ENCODE peak calls at places on chromosome 3, in eight cellular contexts. J, T, F, Q, E, O, N and A are unnamed samples. For H3K36me3, the result is how much of the 10 kb centered on the place peaks cover.

GRCh38 chr3:114418724-114419543 is 125.1 kb downstream of the TIGIT start:
- DNase-seq in J (peak), T (no peak), N (no peak), O (peak), Q (peak), F (peak), E (no peak), A (no peak)

GRCh38 chr3:78314327-78314726 is 1274.4 kb downstream of the ROBO2 start:
- DNase-seq in E (no peak), O (no peak), F (no peak), Q (no peak), T (no peak), J (no peak), N (no peak), A (no peak)

GRCh38 chr3:46440531-46441294 is 24.0 kb downstream of the LTF start:
- DNase-seq in Q (no peak), F (no peak), J (no peak), E (no peak), O (peak), N (no peak), T (no peak), A (no peak)

GRCh38 chr3:115800489-115801080 is 177.3 kb downstream of the GAP43 start:
- DNase-seq in Q (no peak), F (peak), O (no peak), E (no peak), J (peak), N (no peak), T (no peak), A (no peak)

GRCh38 chr3:187630421-187630820 is 39.8 kb downstream of the SST start:
- DNase-seq in F (no peak), N (no peak), J (peak), T (no peak), E (no peak), Q (no peak), O (no peak), A (no peak)

GRCh38 chr3:183489455-183490210 is 61.2 kb upstream of the MCF2L2 start:
- DNase-seq in T (no peak), N (no peak), E (no peak), J (peak), O (no peak), Q (no peak), F (peak), A (no peak)

GRCh38 chr3:127389415-127389814 is 101.6 kb upstream of the PRR20G start:
- DNase-seq in T (no peak), E (no peak), J (peak), O (no peak), N (no peak), F (no peak), Q (no peak), A (no peak)

GRCh38 chr3:125367403-125368230 is 7.5 kb downstream of the ZNF148 start:
- DNase-seq in T (no peak), F (peak), N (no peak), O (no peak), Q (no peak), J (no peak), E (no peak), A (no peak)

GRCh38 chr3:53842436-53843194 is 3.6 kb downstream of the CHDH start:
- DNase-seq in T (peak), N (peak), E (peak), J (peak), Q (no peak), F (no peak), O (no peak), A (no peak)

GRCh38 chr3:127747751-127748521 is 74.4 kb downstream of the MGLL start:
- DNase-seq in Q (no peak), F (peak), O (no peak), T (peak), E (peak), N (peak), J (peak), A (peak)

GRCh38 chr3:29925150-29925549 is 644.3 kb downstream of the RBMS3 start:
- DNase-seq in T (no peak), J (no peak), O (no peak), E (no peak), N (no peak), F (peak), Q (no peak), A (no peak)

GRCh38 chr3:134659391-134660045 is 8.7 kb upstream of the KY start:
- DNase-seq in O (no peak), T (no peak), Q (no peak), N (no peak), F (no peak), E (peak), J (no peak), A (no peak)

GRCh38 chr3:124850633-124851032 is 36.5 kb downstream of the ITGB5 start:
- DNase-seq in E (no peak), T (no peak), Q (no peak), N (no peak), F (no peak), O (no peak), J (no peak), A (no peak)

GRCh38 chr3:113747719-113748046 is 848 bp downstream of the ATP6V1A start:
- DNase-seq in O (peak), J (peak), E (no peak), F (no peak), T (no peak), N (no peak), Q (peak), A (no peak)

GRCh38 chr3:161859870-161860450 is 363.4 kb downstream of the OTOL1 start:
- DNase-seq in T (no peak), J (peak), E (no peak), N (no peak), Q (no peak), O (no peak), F (no peak), A (no peak)

GRCh38 chr3:157589168-157589567 is 86.0 kb upstream of the VEPH1 start:
- DNase-seq in F (peak), J (no peak), O (no peak), T (no peak), E (no peak), Q (no peak), N (no peak), A (no peak)

GRCh38 chr3:27675287-27675686 is 46.8 kb downstream of the EOMES start:
- DNase-seq in J (no peak), N (no peak), T (no peak), E (no peak), O (no peak), Q (no peak), F (peak), A (no peak)

GRCh38 chr3:162082516-162082915 is 585.9 kb downstream of the OTOL1 start:
- DNase-seq in Q (no peak), N (no peak), J (no peak), T (no peak), E (no peak), O (no peak), F (peak), A (no peak)

GRCh38 chr3:60954049-60954448 is 297.2 kb downstream of the FHIT start:
- DNase-seq in N (no peak), O (no peak), J (peak), F (peak), T (no peak), Q (no peak), E (no peak), A (no peak)

GRCh38 chr3:52004158-52004787 is 8.6 kb upstream of the RPL29 start:
- DNase-seq in T (no peak), F (peak), J (no peak), N (no peak), E (peak), O (no peak), Q (no peak), A (no peak)

GRCh38 chr3:126541628-126542339 is 16.9 kb downstream of the C3orf22 start:
- DNase-seq in E (peak), Q (no peak), O (no peak), N (no peak), T (no peak), F (no peak), J (no peak), A (peak)

GRCh38 chr3:118641608-118642007 is 393.0 kb downstream of the IGSF11 start:
- DNase-seq in J (no peak), T (no peak), E (no peak), O (no peak), F (no peak), Q (peak), N (no peak), A (no peak)

GRCh38 chr3:37204314-37204713 is 29.9 kb upstream of the LRRFIP2 start:
- DNase-seq in F (no peak), N (no peak), Q (no peak), J (no peak), T (no peak), O (no peak), E (no peak), A (no peak)

GRCh38 chr3:72523409-72524172 is 324.7 kb downstream of the SHQ1 start:
- DNase-seq in E (peak), O (no peak), T (no peak), Q (peak), J (peak), N (no peak), F (no peak), A (peak)

GRCh38 chr3:196740476-196741400 is 1.1 kb downstream of the PAK2 start:
- DNase-seq in J (peak), T (peak), F (peak), N (no peak), O (peak), Q (peak), E (peak), A (peak)

GRCh38 chr3:72232777-72233176 is 447.8 kb upstream of the PROK2 start:
- DNase-seq in T (no peak), F (no peak), J (no peak), O (no peak), Q (peak), E (no peak), N (no peak), A (no peak)

GRCh38 chr3:191362036-191362435 is 31.7 kb upstream of the UTS2B start:
- DNase-seq in O (no peak), T (no peak), F (no peak), N (no peak), E (no peak), Q (no peak), J (no peak), A (no peak)

GRCh38 chr3:115062009-115062408 is 85.1 kb downstream of the ZBTB20 start:
- DNase-seq in J (no peak), O (no peak), E (no peak), N (peak), Q (no peak), T (no peak), F (no peak), A (no peak)

GRCh38 chr3:148873270-148873927 is 8.3 kb downstream of the CPA3 start:
- DNase-seq in J (no peak), N (peak), E (no peak), T (no peak), Q (no peak), O (no peak), F (no peak), A (no peak)

GRCh38 chr3:35651888-35652287 is 12.6 kb downstream of the ARPP21 start:
- DNase-seq in F (no peak), N (no peak), J (peak), T (no peak), O (no peak), E (no peak), Q (no peak), A (no peak)

GRCh38 chr3:149198611-149199010 is 23.0 kb downstream of the CP start:
- DNase-seq in F (no peak), J (no peak), Q (no peak), T (no peak), O (no peak), E (no peak), N (no peak), A (no peak)

GRCh38 chr3:193452338-193452737 is 73.8 kb upstream of the ATP13A5 start:
- DNase-seq in T (no peak), J (peak), E (no peak), Q (no peak), F (no peak), N (no peak), O (peak), A (no peak)
- TF ChIP-seq CTCF in T (no peak), J (peak), E (peak), Q (peak), F (no peak), N (peak), O (peak), A (peak)

DNA sequence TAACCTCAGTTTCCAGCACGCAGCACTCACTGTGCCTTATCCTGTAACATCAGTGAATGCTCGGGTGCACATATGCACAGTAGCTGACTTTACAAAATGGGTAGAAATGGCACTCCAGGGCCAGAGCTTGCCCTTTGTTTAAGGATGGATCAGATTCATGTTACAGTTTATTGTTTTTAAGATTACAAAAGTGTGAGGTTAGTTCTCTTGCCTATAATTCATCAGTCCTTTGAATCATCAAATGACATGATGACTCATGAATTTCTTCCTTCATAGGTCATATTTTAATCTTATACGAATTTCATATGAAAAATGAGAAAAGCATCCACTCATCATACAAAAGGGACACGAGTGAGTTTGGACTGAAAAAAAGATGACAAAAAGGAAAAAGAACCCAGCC is 545.3 kb downstream of the GBE1 start:
- DNase-seq in F (peak), Q (no peak), E (no peak), T (no peak), O (no peak), J (peak), N (no peak), A (no peak)
- H3K27ac ChIP-seq in F (no peak), Q (no peak), E (no peak), T (no peak), O (no peak), J (peak), N (no peak), A (no peak)

DNA sequence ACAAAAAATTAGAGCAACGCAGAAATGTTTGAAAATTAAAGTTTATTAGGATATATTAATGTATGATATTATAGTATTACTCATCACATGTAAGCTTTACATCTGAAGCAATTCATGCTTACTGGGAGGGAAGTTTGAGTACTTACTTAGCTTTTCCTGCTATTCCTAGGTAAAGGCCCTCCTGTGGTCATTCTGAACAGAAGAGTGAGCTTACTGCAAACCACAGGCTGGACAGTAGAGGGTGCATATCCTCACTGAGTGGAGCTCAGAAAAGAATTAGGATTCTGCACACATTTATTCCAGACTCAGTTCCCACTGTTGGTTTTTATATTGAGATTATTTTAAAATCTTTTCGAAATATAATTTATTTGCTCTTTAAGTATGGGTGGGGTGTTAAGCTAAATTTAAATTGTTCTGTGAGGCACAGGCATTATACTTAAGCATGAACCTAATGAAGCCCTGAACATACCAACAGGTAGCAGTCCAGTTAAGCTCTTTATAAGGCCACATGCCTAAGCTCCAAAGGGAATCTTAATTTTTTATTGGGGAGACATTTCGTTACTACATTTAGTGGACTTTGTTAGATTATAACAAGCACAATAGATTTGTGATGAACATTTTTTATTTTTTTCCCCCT is 10.2 kb downstream of the MRPS22 start:
- DNase-seq in E (no peak), O (peak), T (no peak), J (peak), F (peak), Q (peak), N (peak), A (no peak)
- H3K36me3 ChIP-seq in E (half or more), O (under half), T (under half), J (under half), F (under half), Q (half or more), N (under half), A (half or more)

GRCh38 chr3:9732080-9732752 is 681 bp downstream of the BRPF1 start:
- DNase-seq in Q (peak), O (peak), T (no peak), J (no peak), N (peak), F (no peak), E (peak), A (no peak)

GRCh38 chr3:9732753-9733115 is 1.2 kb downstream of the BRPF1 start:
- DNase-seq in N (no peak), F (no peak), Q (no peak), O (no peak), T (no peak), E (no peak), J (no peak), A (no peak)

GRCh38 chr3:9730747-9731205 is 759 bp upstream of the BRPF1 start:
- DNase-seq in O (no peak), F (no peak), T (no peak), J (no peak), E (no peak), Q (no peak), N (no peak), A (no peak)

GRCh38 chr3:9729419-9729818 is 2.1 kb upstream of the BRPF1 start:
- DNase-seq in E (no peak), Q (no peak), J (no peak), O (no peak), N (no peak), F (no peak), T (no peak), A (no peak)

DNA sequence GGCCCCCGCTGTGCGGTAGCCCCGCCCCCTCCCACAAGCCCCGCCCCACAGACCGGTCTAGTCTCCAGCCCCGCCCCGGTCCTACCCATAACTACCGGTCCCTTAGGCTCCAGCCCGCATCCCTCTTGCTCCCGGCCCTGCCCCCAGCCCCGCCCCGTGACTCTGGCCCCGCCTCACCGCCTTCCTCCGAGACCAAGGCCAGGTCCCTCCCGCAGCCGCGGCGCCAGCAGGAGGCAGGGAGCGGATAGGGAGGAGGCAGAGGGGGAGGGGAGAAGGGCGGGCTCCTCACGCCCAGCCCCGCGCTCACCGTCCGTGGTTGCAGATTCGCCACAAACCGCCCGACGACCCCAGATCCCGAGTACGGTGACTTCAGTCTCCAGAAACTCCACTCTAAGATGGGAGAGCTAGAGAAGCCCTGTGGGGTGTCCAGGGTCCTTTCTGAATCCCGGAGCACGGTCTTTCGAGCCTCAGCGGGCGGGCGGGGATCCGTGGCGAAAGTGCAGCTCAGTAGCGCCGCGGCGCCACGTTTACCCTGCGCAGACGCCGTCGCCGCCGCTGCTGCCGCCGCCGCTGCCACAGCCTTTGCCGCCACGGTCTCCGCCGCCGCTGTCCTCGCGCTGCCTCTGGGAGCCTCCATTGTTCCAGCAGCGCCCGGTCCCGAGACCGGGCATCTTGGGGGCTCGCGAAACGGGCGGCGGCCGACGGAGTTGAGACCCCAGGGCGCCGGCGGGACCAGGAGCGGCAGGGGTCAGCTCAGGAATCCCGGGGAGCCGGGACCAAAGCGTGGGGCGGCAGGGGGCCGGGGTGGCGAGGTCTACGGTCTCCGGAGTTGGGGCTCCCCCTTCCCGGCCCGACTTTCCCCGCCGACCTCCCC is at the start of gene BRPF1:
- DNase-seq in N (peak), T (peak), O (peak), Q (peak), F (peak), E (peak), J (peak), A (peak)
- TF ChIP-seq CTCF in N (peak), T (peak), O (no peak), Q (no peak), F (no peak), E (peak), J (no peak), A (peak)

DNA sequence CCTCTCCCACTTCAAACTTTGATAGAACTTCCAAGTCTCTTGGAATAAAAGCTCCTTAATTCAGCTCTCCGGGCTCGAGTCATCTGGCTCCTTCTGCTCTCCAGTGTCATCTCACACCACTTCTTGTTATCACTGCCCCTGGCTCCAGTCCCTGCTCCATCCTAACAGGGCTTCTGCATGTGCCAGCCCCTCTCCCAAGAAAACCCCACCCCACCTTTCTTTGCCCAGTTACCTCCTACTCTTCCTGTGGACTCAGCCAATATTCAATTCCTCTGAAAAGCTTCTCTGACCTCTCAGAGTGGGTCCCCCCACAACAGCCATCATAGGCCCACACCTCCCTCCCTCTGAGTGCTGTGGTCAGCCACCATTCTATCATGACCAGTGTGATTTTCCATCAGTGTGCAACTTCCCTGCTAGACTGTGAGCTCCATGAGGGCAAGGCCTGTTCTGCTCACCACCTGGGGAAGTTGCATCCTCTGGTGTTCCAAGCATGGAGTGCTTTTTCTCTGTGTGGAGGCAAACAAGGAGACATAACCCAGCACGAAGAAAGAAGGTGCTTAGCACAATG is 71.6 kb downstream of the ADCY5 start:
- DNase-seq in O (no peak), Q (no peak), T (no peak), N (no peak), E (no peak), F (no peak), J (no peak), A (no peak)
- H3K27ac ChIP-seq in O (no peak), Q (no peak), T (peak), N (no peak), E (peak), F (no peak), J (no peak), A (peak)

GRCh38 chr3:42097166-42097946 is 6.2 kb downstream of the TRAK1 start:
- DNase-seq in Q (no peak), E (no peak), F (peak), O (no peak), T (no peak), N (peak), J (no peak), A (peak)

GRCh38 chr3:42094128-42094527 is 3.0 kb downstream of the TRAK1 start:
- DNase-seq in Q (no peak), N (no peak), E (no peak), T (no peak), J (no peak), F (no peak), O (no peak), A (peak)

GRCh38 chr3:42095540-42095939 is 4.4 kb downstream of the TRAK1 start:
- DNase-seq in J (no peak), E (no peak), Q (no peak), T (no peak), O (no peak), F (no peak), N (no peak), A (no peak)

GRCh38 chr3:42092006-42092405 is 849 bp downstream of the TRAK1 start:
- DNase-seq in O (no peak), T (no peak), Q (no peak), E (no peak), J (no peak), F (no peak), N (no peak), A (no peak)

GRCh38 chr3:42094992-42095391 is 3.8 kb downstream of the TRAK1 start:
- DNase-seq in O (no peak), Q (no peak), T (no peak), F (no peak), E (no peak), J (no peak), N (peak), A (no peak)
- H3K36me3 ChIP-seq in O (under half), Q (half or more), T (under half), F (under half), E (under half), J (under half), N (under half), A (under half)

GRCh38 chr3:14300721-14301377 is 101.6 kb upstream of the SLC6A6 start:
- DNase-seq in N (no peak), E (peak), F (no peak), J (no peak), T (no peak), O (no peak), Q (no peak), A (peak)
- TF ChIP-seq CTCF in N (no peak), E (no peak), F (no peak), J (no peak), T (no peak), O (no peak), Q (no peak), A (no peak)

GRCh38 chr3:56792201-56792600 is 9.5 kb downstream of the ARHGEF3 start:
- DNase-seq in Q (no peak), F (no peak), T (no peak), J (no peak), E (no peak), N (no peak), O (no peak), A (no peak)
- H3K27ac ChIP-seq in Q (no peak), F (no peak), T (no peak), J (no peak), E (peak), N (peak), O (no peak), A (no peak)